ENCODE peak calls at places on chromosomes 16 and 17, in five cellular contexts. One of them, this sample, is unnamed.

GRCh38 chr16:64993464-64993863 is 128.4 kb downstream of the CDH11 start:
- DNase-seq in lower lobe of right lung: no peak
- DNase-seq in GM10248: no peak
- DNase-seq in gastrocnemius medialis: no peak
- DNase-seq in thoracic aorta: no peak
- DNase-seq in this sample: no peak

GRCh38 chr17:80414508-80414802 is 512 bp upstream of the ENDOV start:
- DNase-seq in GM10248: no peak
- DNase-seq in gastrocnemius medialis: no peak
- DNase-seq in thoracic aorta: no peak
- DNase-seq in lower lobe of right lung: no peak
- DNase-seq in this sample: no peak

GRCh38 chr17:67606471-67606870 is 111.3 kb upstream of the NOL11 start:
- DNase-seq in lower lobe of right lung: no peak
- DNase-seq in thoracic aorta: no peak
- DNase-seq in gastrocnemius medialis: no peak
- DNase-seq in GM10248: no peak
- DNase-seq in this sample: peak; percentile 54

GRCh38 chr17:6120351-6120750 is 50.2 kb downstream of the WSCD1 start:
- DNase-seq in thoracic aorta: no peak
- DNase-seq in lower lobe of right lung: no peak
- DNase-seq in GM10248: no peak
- DNase-seq in gastrocnemius medialis: no peak
- DNase-seq in this sample: no peak

GRCh38 chr16:9844361-9844760 is 337.9 kb downstream of the GRIN2A start:
- DNase-seq in lower lobe of right lung: no peak
- DNase-seq in gastrocnemius medialis: no peak
- DNase-seq in thoracic aorta: no peak
- DNase-seq in GM10248: no peak
- DNase-seq in this sample: no peak

GRCh38 chr16:86515780-86516617 is 5.7 kb downstream of the FOXF1 start:
- DNase-seq in GM10248: no peak
- DNase-seq in thoracic aorta: no peak
- DNase-seq in lower lobe of right lung: no peak
- DNase-seq in gastrocnemius medialis: no peak
- DNase-seq in this sample: no peak

GRCh38 chr16:65875362-65876199 is 490.9 kb upstream of the CDH5 start:
- DNase-seq in gastrocnemius medialis: no peak
- DNase-seq in thoracic aorta: no peak
- DNase-seq in GM10248: no peak
- DNase-seq in lower lobe of right lung: no peak
- DNase-seq in this sample: no peak

GRCh38 chr16:87959391-87959968 is 8.2 kb downstream of the BANP start:
- DNase-seq in thoracic aorta: no peak
- DNase-seq in gastrocnemius medialis: no peak
- DNase-seq in GM10248: no peak
- DNase-seq in lower lobe of right lung: no peak
- DNase-seq in this sample: no peak

GRCh38 chr16:49116873-49117272 is 164.8 kb downstream of the CBLN1 start:
- DNase-seq in thoracic aorta: no peak
- DNase-seq in lower lobe of right lung: no peak
- DNase-seq in GM10248: no peak
- DNase-seq in gastrocnemius medialis: no peak
- DNase-seq in this sample: no peak

GRCh38 chr17:79515646-79516604 is 94.9 kb downstream of the RBFOX3 start:
- DNase-seq in thoracic aorta: no peak
- DNase-seq in lower lobe of right lung: no peak
- DNase-seq in gastrocnemius medialis: no peak
- DNase-seq in GM10248: no peak
- DNase-seq in this sample: no peak

GRCh38 chr17:39002991-39003715 is 36.0 kb upstream of the FBXO47 start:
- DNase-seq in GM10248: no peak
- DNase-seq in lower lobe of right lung: peak; percentile 79
- DNase-seq in gastrocnemius medialis: peak; percentile 82
- DNase-seq in thoracic aorta: no peak
- DNase-seq in this sample: peak; percentile 76

GRCh38 chr16:30430428-30430970 is 669 bp upstream of the DCTPP1 start:
- DNase-seq in gastrocnemius medialis: no peak
- DNase-seq in thoracic aorta: no peak
- DNase-seq in GM10248: no peak
- DNase-seq in lower lobe of right lung: peak; percentile 51
- DNase-seq in this sample: no peak

GRCh38 chr16:21590287-21590686 is 9.1 kb upstream of the METTL9 start:
- DNase-seq in lower lobe of right lung: no peak
- DNase-seq in gastrocnemius medialis: no peak
- DNase-seq in GM10248: no peak
- DNase-seq in thoracic aorta: no peak
- DNase-seq in this sample: no peak

GRCh38 chr17:50147841-50148225 is 2.6 kb downstream of the PPP1R9B start:
- DNase-seq in GM10248: no peak
- DNase-seq in thoracic aorta: no peak
- DNase-seq in lower lobe of right lung: no peak
- DNase-seq in gastrocnemius medialis: no peak
- DNase-seq in this sample: no peak

GRCh38 chr17:11981862-11982261 is 15.4 kb downstream of the ZNF18 start:
- DNase-seq in thoracic aorta: no peak
- DNase-seq in GM10248: no peak
- DNase-seq in lower lobe of right lung: no peak
- DNase-seq in gastrocnemius medialis: no peak
- DNase-seq in this sample: no peak

GRCh38 chr17:28177351-28177750 is 134.9 kb downstream of the NLK start:
- DNase-seq in thoracic aorta: no peak
- DNase-seq in lower lobe of right lung: no peak
- DNase-seq in GM10248: no peak
- DNase-seq in gastrocnemius medialis: no peak
- DNase-seq in this sample: no peak

GRCh38 chr16:72111653-72112451 is 18.2 kb downstream of the DHX38 start:
- DNase-seq in lower lobe of right lung: no peak
- DNase-seq in GM10248: peak; percentile 14
- DNase-seq in gastrocnemius medialis: no peak
- DNase-seq in thoracic aorta: no peak
- DNase-seq in this sample: no peak

GRCh38 chr17:48100591-48101011 is 677 bp downstream of the CBX1 start:
- DNase-seq in gastrocnemius medialis: peak; percentile 58
- DNase-seq in thoracic aorta: no peak
- DNase-seq in lower lobe of right lung: peak; percentile 64
- DNase-seq in GM10248: no peak
- DNase-seq in this sample: peak; percentile 42

GRCh38 chr17:19369846-19370492 is 7.4 kb upstream of the B9D1 start:
- DNase-seq in gastrocnemius medialis: no peak
- DNase-seq in lower lobe of right lung: no peak
- DNase-seq in thoracic aorta: no peak
- DNase-seq in GM10248: no peak
- DNase-seq in this sample: no peak

GRCh38 chr17:81490599-81490992 is 22.0 kb downstream of the ACTG1 start:
- DNase-seq in GM10248: no peak
- DNase-seq in gastrocnemius medialis: no peak
- DNase-seq in lower lobe of right lung: no peak
- DNase-seq in thoracic aorta: no peak
- DNase-seq in this sample: no peak

GRCh38 chr17:33778505-33779398 is 476.3 kb upstream of the CCL2 start:
- DNase-seq in lower lobe of right lung: no peak
- DNase-seq in thoracic aorta: no peak
- DNase-seq in gastrocnemius medialis: peak; percentile 23
- DNase-seq in GM10248: peak; percentile 51
- DNase-seq in this sample: peak; percentile 34

GRCh38 chr17:12815642-12816141 is 26.4 kb downstream of the ARHGAP44 start:
- DNase-seq in GM10248: peak; percentile 60
- DNase-seq in gastrocnemius medialis: no peak
- DNase-seq in thoracic aorta: no peak
- DNase-seq in lower lobe of right lung: no peak
- DNase-seq in this sample: no peak

GRCh38 chr16:24141466-24141865 is 114.7 kb upstream of the CACNG3 start:
- DNase-seq in thoracic aorta: no peak
- DNase-seq in gastrocnemius medialis: no peak
- DNase-seq in lower lobe of right lung: no peak
- DNase-seq in GM10248: no peak
- DNase-seq in this sample: no peak

GRCh38 chr16:68223072-68223471 is 12.9 kb downstream of the ESRP2 start:
- DNase-seq in lower lobe of right lung: no peak
- DNase-seq in gastrocnemius medialis: no peak
- DNase-seq in thoracic aorta: no peak
- DNase-seq in GM10248: no peak
- DNase-seq in this sample: no peak

GRCh38 chr17:75625813-75626486 is 7.3 kb upstream of the SMIM5 start:
- DNase-seq in GM10248: peak; percentile 57
- DNase-seq in gastrocnemius medialis: no peak
- DNase-seq in lower lobe of right lung: no peak
- DNase-seq in thoracic aorta: no peak
- DNase-seq in this sample: no peak

GRCh38 chr17:77312061-77312684 is 171.4 kb downstream of the SEC14L1 start:
- DNase-seq in gastrocnemius medialis: no peak
- DNase-seq in lower lobe of right lung: peak; percentile 35
- DNase-seq in GM10248: no peak
- DNase-seq in thoracic aorta: no peak
- DNase-seq in this sample: no peak

GRCh38 chr16:65621640-65622039 is 499.8 kb upstream of the CDH11 start:
- DNase-seq in gastrocnemius medialis: no peak
- DNase-seq in lower lobe of right lung: no peak
- DNase-seq in GM10248: no peak
- DNase-seq in thoracic aorta: no peak
- DNase-seq in this sample: no peak

GRCh38 chr16:89602273-89602951 is 11.0 kb upstream of the DPEP1 start:
- DNase-seq in thoracic aorta: peak; percentile 27
- DNase-seq in GM10248: peak; percentile 72
- DNase-seq in gastrocnemius medialis: no peak
- DNase-seq in lower lobe of right lung: no peak
- DNase-seq in this sample: peak; percentile 29
- TF ChIP-seq CTCF in thoracic aorta: no peak
- TF ChIP-seq CTCF in GM10248: no peak
- TF ChIP-seq CTCF in gastrocnemius medialis: no peak
- TF ChIP-seq CTCF in lower lobe of right lung: no peak
- TF ChIP-seq CTCF in this sample: no peak

DNA sequence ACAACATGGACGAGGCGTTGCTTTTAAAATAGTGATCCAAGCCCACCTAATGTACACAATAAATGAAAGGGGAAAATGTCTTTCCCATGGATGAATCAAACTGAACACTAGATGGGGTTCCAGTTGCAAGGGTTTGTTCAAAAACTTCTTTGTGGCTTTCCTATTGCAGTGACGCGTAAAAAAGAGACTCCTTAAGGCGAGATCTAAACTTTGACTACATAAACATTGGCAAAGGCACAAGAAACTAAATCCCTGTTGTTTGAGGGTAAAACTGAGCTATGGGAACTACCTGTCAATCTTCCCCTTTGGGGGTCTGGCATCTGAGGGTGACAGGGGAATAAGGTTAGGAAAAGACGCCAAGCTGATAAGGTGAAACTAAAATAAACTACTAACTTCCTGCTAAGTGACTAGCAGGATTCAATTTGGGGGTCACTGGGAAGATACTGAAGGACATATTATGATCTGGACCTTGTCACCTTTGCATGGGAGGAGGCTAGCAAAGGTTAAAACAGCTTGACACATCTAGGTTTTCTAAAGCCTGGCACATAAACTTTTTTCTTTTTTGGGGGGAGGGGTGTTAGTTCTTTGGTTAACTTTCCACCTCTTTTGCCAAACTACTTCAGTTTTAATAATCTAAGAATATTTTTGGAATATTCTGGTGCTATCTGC is 4.7 kb downstream of the SALL1 start:
- DNase-seq in thoracic aorta: no peak
- DNase-seq in gastrocnemius medialis: no peak
- DNase-seq in lower lobe of right lung: no peak
- DNase-seq in GM10248: no peak
- DNase-seq in this sample: no peak
- TF ChIP-seq CTCF in thoracic aorta: no peak
- TF ChIP-seq CTCF in gastrocnemius medialis: no peak
- TF ChIP-seq CTCF in lower lobe of right lung: no peak
- TF ChIP-seq CTCF in GM10248: no peak
- TF ChIP-seq CTCF in this sample: no peak

DNA sequence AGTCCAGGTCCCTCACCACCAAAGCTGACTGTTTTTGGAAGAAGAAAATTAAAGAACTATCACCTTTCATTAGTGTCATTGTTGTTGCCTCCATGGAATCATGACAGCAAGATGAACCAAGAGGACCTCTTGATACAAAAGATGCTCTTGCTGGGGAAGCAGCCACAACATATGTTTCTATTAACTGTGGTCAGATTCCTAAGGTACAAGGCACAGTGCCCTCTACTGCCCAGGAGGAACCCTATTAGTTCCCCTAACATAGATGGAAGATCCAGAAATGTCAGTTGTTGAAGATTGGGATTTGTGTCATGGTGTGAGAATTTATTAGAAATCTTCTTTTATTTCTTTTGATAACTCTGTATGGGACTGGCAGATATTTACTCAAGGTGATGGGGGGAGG is 188.2 kb upstream of the ANKFN1 start:
- DNase-seq in thoracic aorta: no peak
- DNase-seq in lower lobe of right lung: no peak
- DNase-seq in gastrocnemius medialis: no peak
- DNase-seq in GM10248: no peak
- DNase-seq in this sample: no peak
- TF ChIP-seq CTCF in thoracic aorta: no peak
- TF ChIP-seq CTCF in lower lobe of right lung: no peak
- TF ChIP-seq CTCF in gastrocnemius medialis: no peak
- TF ChIP-seq CTCF in GM10248: no peak
- TF ChIP-seq CTCF in this sample: no peak

DNA sequence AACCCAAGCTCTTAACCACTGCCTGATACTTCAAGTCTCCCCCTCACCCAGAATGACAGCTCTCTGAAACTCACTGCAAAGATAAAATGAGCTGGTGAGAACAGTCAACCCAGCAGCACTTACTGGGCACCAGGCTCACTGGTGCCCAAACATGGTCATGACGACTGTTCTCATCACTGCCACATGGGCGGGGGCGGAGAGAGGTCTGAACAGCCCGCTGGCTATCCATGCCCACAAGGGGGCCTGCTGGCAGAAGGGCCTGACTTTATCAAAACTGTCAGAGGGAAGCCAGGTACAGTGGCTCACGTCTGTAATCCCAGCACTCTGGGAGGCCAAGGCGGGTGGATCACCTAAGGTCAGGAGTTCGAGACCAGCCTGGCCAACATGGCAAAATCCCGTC is 4.0 kb downstream of the MYBBP1A start:
- DNase-seq in lower lobe of right lung: no peak
- DNase-seq in GM10248: no peak
- DNase-seq in gastrocnemius medialis: no peak
- DNase-seq in thoracic aorta: no peak
- DNase-seq in this sample: no peak
- TF ChIP-seq CTCF in lower lobe of right lung: no peak
- TF ChIP-seq CTCF in GM10248: no peak
- TF ChIP-seq CTCF in gastrocnemius medialis: no peak
- TF ChIP-seq CTCF in thoracic aorta: no peak
- TF ChIP-seq CTCF in this sample: no peak

GRCh38 chr16:90019543-90020259 is 445 bp upstream of the DBNDD1 start:
- DNase-seq in gastrocnemius medialis: no peak
- DNase-seq in thoracic aorta: no peak
- DNase-seq in GM10248: peak; percentile 85
- DNase-seq in lower lobe of right lung: peak; percentile 62
- DNase-seq in this sample: peak; percentile 40
- TF ChIP-seq CTCF in gastrocnemius medialis: no peak
- TF ChIP-seq CTCF in thoracic aorta: no peak
- TF ChIP-seq CTCF in GM10248: peak; percentile 43
- TF ChIP-seq CTCF in lower lobe of right lung: no peak
- TF ChIP-seq CTCF in this sample: peak; percentile 43

This sample was measured in heart right ventricle.